ENCODE peak calls at places on chromosomes 11 and 22, in ten cellular contexts. J is H1; H is mesendoderm; Z is CD8-positive, alpha-beta T cell; D is neuronal stem cell; Y is right lobe of liver; T is neural progenitor cell; S is CD8-positive, alpha-beta memory T cell; V is body of pancreas; G is stomach. L is an unnamed sample. For H3K36me3, the result is how much of the 10 kb centered on the place peaks cover.

GRCh38 chr11:12066056-12066798 is 44.2 kb upstream of the MICAL2 start:
- DNase-seq in J (peak), H (peak), Z (no peak), D (no peak), Y (peak), T (no peak), S (no peak), V (no peak), G (no peak), L (no peak)

GRCh38 chr11:107577312-107577711 is 11.8 kb upstream of the ALKBH8 start:
- DNase-seq in J (no peak), H (no peak), Z (no peak), D (no peak), Y (no peak), T (no peak), S (no peak), V (no peak), G (no peak), L (no peak)

GRCh38 chr22:47192651-47193437 is 430.4 kb downstream of the TBC1D22A start:
- DNase-seq in J (no peak), H (no peak), Z (no peak), D (no peak), Y (no peak), T (no peak), S (no peak), V (peak), G (peak), L (no peak)

GRCh38 chr11:118615996-118616395 is 8.6 kb downstream of the PHLDB1 start:
- DNase-seq in J (peak), H (peak), Z (no peak), D (no peak), Y (no peak), T (peak), S (no peak), V (no peak), G (no peak), L (no peak)

GRCh38 chr11:104033134-104033533 is 3.3 kb upstream of the DDI1 start:
- DNase-seq in J (no peak), H (no peak), Z (no peak), D (no peak), Y (no peak), T (no peak), S (no peak), V (no peak), G (no peak), L (peak)

GRCh38 chr11:64998141-64998540 is 1.4 kb upstream of the BATF2 start:
- DNase-seq in J (no peak), H (peak), Z (no peak), D (no peak), Y (no peak), T (no peak), S (no peak), V (no peak), G (no peak), L (no peak)

GRCh38 chr22:16955678-16956210 is 52.3 kb downstream of the GAB4 start:
- DNase-seq in J (peak), H (no peak), Z (no peak), D (no peak), Y (no peak), T (no peak), S (no peak), V (no peak), G (no peak), L (no peak)

GRCh38 chr11:126124284-126124683 is 61.6 kb upstream of the CDON start:
- DNase-seq in J (no peak), H (no peak), Z (no peak), D (no peak), Y (no peak), T (no peak), S (no peak), V (no peak), G (no peak), L (peak)

GRCh38 chr11:12090761-12091261 is 19.6 kb upstream of the MICAL2 start:
- DNase-seq in J (no peak), H (peak), Z (no peak), D (no peak), Y (no peak), T (no peak), S (no peak), V (no peak), G (peak), L (no peak)

GRCh38 chr11:96863520-96863919 is 473.7 kb downstream of the JRKL start:
- DNase-seq in J (no peak), H (no peak), Z (no peak), D (no peak), Y (peak), T (no peak), S (no peak), V (no peak), G (no peak), L (no peak)

GRCh38 chr11:15629690-15630321 is 515.1 kb downstream of the INSC start:
- DNase-seq in J (peak), H (peak), Z (no peak), D (no peak), Y (peak), T (peak), S (no peak), V (peak), G (peak), L (peak)

GRCh38 chr11:15923169-15923568 is 433.2 kb downstream of the SOX6 start:
- DNase-seq in J (no peak), H (peak), Z (no peak), D (no peak), Y (no peak), T (peak), S (no peak), V (no peak), G (no peak), L (no peak)

GRCh38 chr22:48181168-48181955 is 1418.9 kb downstream of the TBC1D22A start:
- DNase-seq in J (no peak), H (no peak), Z (no peak), D (no peak), Y (no peak), T (no peak), S (no peak), V (no peak), G (no peak), L (no peak)

GRCh38 chr11:10654211-10655150 is 39.1 kb downstream of the IRAG1 start:
- DNase-seq in J (no peak), H (peak), Z (no peak), D (peak), Y (no peak), T (peak), S (peak), V (no peak), G (no peak), L (peak)

DNA sequence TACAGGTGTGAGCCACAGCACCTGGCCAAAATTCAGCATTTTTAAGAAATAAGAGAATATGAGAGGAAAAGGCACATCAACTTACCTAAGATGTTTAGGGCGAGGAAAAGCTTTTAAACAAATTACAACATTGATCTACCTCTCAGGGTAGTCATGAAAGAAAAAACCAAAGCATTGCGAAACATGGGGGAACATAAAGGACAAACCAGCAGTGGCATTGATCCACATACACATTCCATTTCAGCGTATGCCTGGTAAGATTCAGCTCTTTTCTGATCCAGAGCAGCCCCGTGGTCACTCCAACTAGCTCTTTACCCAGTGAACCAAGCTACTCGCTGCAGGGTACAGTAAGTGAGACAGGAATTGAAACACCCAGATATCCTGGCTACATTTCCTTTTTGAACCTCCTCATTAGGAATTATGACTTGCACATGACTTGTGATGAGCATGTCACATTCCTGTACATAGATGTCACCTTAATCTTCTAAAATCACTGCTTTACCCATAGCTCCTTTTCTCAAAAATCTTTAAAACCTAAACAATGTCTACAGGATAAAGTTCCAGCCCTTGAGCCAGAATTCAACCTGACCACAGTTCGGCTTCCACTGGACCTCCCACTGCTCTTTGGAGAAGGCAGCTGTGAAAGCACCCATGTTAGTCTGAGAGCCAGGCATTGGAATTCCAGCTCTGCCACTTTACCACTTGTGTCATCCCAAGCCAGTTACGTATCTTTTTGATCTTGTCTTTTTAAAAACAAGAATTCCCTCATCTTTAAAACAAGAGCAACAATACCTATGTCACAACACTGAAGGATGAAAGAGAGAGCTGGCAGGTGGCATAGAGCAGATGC is 42.9 kb upstream of the AKIP1 start:
- DNase-seq in J (no peak), H (no peak), Z (no peak), D (no peak), Y (no peak), T (no peak), S (no peak), V (no peak), G (no peak), L (peak)
- H3K4me3 ChIP-seq in J (no peak), H (no peak), Z (no peak), D (no peak), Y (no peak), T (no peak), S (no peak), V (no peak), G (no peak), L (no peak)

GRCh38 chr11:117191680-117192400 is 7.3 kb upstream of the TAGLN start:
- DNase-seq in J (no peak), H (no peak), Z (no peak), D (no peak), Y (no peak), T (no peak), S (no peak), V (peak), G (no peak), L (no peak)

GRCh38 chr11:117193130-117194020 is 5.8 kb upstream of the TAGLN start:
- DNase-seq in J (no peak), H (no peak), Z (no peak), D (no peak), Y (no peak), T (no peak), S (no peak), V (no peak), G (no peak), L (no peak)

GRCh38 chr11:117189941-117190544 is 9.1 kb upstream of the TAGLN start:
- DNase-seq in J (no peak), H (no peak), Z (no peak), D (no peak), Y (peak), T (no peak), S (no peak), V (peak), G (no peak), L (no peak)

GRCh38 chr11:117194267-117194666 is 4.9 kb upstream of the TAGLN start:
- DNase-seq in J (no peak), H (no peak), Z (no peak), D (no peak), Y (no peak), T (no peak), S (no peak), V (no peak), G (no peak), L (no peak)

GRCh38 chr11:117192401-117192875 is 6.7 kb upstream of the TAGLN start:
- DNase-seq in J (no peak), H (no peak), Z (no peak), D (no peak), Y (no peak), T (no peak), S (no peak), V (no peak), G (no peak), L (no peak)
- H3K36me3 ChIP-seq in J (under half), H (under half), Z (under half), D (under half), Y (half or more), T (under half), S (under half), V (under half), G (half or more), L (under half)

DNA sequence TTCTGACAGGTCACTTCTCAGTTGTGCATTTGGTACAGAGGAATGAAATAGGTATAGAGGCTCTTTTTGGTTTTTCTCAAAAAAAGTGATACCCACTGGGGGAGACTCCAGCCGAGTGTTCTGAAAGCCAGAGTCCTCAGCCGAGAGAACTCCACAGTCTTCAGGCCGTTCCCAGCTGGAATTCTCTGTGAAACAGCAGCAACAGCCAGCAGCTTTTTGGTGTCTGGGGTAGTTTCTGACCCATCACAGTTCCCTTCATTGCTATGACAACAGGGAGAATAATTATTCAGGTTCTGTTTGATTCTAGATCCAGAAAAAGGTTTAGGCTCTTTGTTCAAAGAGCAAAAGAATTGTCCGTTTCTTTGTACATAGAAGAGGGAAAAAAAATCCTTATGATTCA is 84.6 kb downstream of the C22orf31 start:
- DNase-seq in J (no peak), H (peak), Z (no peak), D (no peak), Y (no peak), T (peak), S (no peak), V (no peak), G (no peak), L (no peak)
- H3K4me3 ChIP-seq in J (no peak), H (no peak), Z (no peak), D (no peak), Y (no peak), T (no peak), S (no peak), V (no peak), G (peak), L (no peak)

GRCh38 chr22:20994902-20995241 is 7.0 kb downstream of the THAP7 start:
- DNase-seq in J (no peak), H (no peak), Z (no peak), D (no peak), Y (no peak), T (no peak), S (no peak), V (no peak), G (no peak), L (no peak)
- H3K36me3 ChIP-seq in J (under half), H (under half), Z (under half), D (half or more), Y (under half), T (under half), S (under half), V (under half), G (under half), L (under half)

GRCh38 chr11:130761560-130762220 is 154.6 kb downstream of the SNX19 start:
- DNase-seq in J (no peak), H (peak), Z (no peak), D (no peak), Y (no peak), T (peak), S (no peak), V (no peak), G (no peak), L (no peak)

GRCh38 chr11:130763087-130763980 is 152.9 kb downstream of the SNX19 start:
- DNase-seq in J (no peak), H (no peak), Z (no peak), D (no peak), Y (no peak), T (no peak), S (no peak), V (no peak), G (peak), L (no peak)

GRCh38 chr11:130762342-130763037 is 153.8 kb downstream of the SNX19 start:
- DNase-seq in J (no peak), H (no peak), Z (no peak), D (no peak), Y (no peak), T (no peak), S (no peak), V (peak), G (peak), L (no peak)

GRCh38 chr11:130765369-130765768 is 150.9 kb downstream of the SNX19 start:
- DNase-seq in J (no peak), H (no peak), Z (no peak), D (no peak), Y (no peak), T (no peak), S (no peak), V (no peak), G (no peak), L (no peak)

GRCh38 chr11:130760515-130761125 is 155.7 kb downstream of the SNX19 start:
- DNase-seq in J (no peak), H (peak), Z (no peak), D (no peak), Y (no peak), T (no peak), S (no peak), V (no peak), G (no peak), L (no peak)
- H3K4me3 ChIP-seq in J (no peak), H (no peak), Z (no peak), D (no peak), Y (no peak), T (no peak), S (no peak), V (no peak), G (no peak), L (no peak)

GRCh38 chr11:3155691-3156258 is 9.3 kb downstream of the OSBPL5 start:
- DNase-seq in J (no peak), H (no peak), Z (peak), D (no peak), Y (no peak), T (no peak), S (no peak), V (no peak), G (no peak), L (no peak)

GRCh38 chr11:3152471-3153110 is 12.5 kb downstream of the OSBPL5 start:
- DNase-seq in J (no peak), H (no peak), Z (no peak), D (no peak), Y (no peak), T (no peak), S (no peak), V (no peak), G (no peak), L (no peak)

GRCh38 chr11:3154001-3154599 is 11.0 kb downstream of the OSBPL5 start:
- DNase-seq in J (no peak), H (no peak), Z (no peak), D (no peak), Y (no peak), T (no peak), S (peak), V (no peak), G (no peak), L (no peak)

GRCh38 chr11:3155216-3155615 is 9.9 kb downstream of the OSBPL5 start:
- DNase-seq in J (no peak), H (no peak), Z (no peak), D (no peak), Y (no peak), T (no peak), S (no peak), V (no peak), G (no peak), L (no peak)

DNA sequence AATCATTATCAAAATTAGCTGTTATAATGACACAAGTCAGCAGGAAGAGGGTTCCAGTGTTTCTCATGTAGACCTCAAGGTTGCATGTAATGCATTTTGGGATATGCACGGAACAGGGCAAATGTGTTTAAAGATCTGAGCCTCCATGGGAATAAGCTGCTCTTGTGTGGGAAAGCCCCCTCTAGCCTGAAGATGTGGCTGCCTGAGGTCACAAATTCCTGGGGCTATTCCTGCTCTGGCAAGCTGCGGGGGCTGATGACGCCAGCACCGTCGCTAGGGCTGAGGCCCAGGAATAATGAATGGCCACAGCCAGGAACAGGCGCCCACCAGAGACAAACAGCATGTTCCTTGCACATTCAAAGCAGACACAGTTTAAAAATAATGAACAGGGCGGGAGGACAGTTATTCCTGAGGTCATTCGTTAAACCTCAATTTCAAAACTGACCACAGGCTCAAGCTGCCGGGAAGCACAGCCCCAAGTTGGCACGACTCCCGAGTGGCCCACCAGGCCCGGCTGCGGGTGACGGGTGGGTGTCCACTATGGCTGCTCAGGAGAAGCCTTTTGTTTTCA is 11.7 kb downstream of the OSBPL5 start:
- DNase-seq in J (no peak), H (peak), Z (no peak), D (no peak), Y (no peak), T (no peak), S (no peak), V (no peak), G (no peak), L (no peak)
- H3K36me3 ChIP-seq in J (under half), H (under half), Z (under half), D (under half), Y (under half), T (under half), S (under half), V (under half), G (under half), L (under half)

DNA sequence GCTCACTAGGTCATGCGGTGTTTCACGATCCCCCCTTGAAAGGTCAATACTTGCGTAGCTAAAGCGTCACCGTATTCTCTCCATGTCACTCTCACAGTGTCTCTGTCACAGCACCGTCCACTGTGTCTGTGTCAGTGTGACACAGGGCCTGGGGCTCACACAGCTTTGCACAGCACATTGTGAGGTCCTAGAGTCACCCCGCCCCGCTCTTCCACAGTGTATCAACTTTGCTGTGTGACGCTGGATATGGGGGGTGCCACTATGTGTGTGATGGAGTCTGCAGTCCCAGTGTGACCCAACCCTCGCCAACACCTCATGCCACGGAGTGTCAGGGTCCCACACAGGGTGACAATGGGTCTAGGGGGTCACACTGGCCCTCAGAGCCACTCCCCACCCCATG is 583 bp downstream of the P4HA3 start:
- DNase-seq in J (no peak), H (no peak), Z (no peak), D (no peak), Y (no peak), T (no peak), S (no peak), V (no peak), G (no peak), L (no peak)
- H3K4me3 ChIP-seq in J (peak), H (no peak), Z (peak), D (peak), Y (peak), T (peak), S (peak), V (no peak), G (peak), L (no peak)

L was measured in SJCRH30.